ENCODE peak calls at places on chromosomes 5 and 9, in eight cellular contexts. E is astrocyte of the spinal cord, W is heart left ventricle, U is Peyer's patch, L is body of pancreas, J is neuronal stem cell, M is IMR-90, H is OCI-LY7. R is an unnamed sample.

GRCh38 chr5:95068952-95069351 is 215.9 kb downstream of the MCTP1 start:
- DNase-seq in E (no peak), W (no peak), U (no peak), L (no peak), J (no peak), M (no peak), H (no peak), R (no peak)

GRCh38 chr5:170813231-170813630 is 29.7 kb downstream of the GABRP start:
- DNase-seq in E (no peak), W (no peak), U (no peak), L (no peak), J (no peak), M (no peak), H (no peak), R (no peak)

GRCh38 chr5:77133061-77133758 is 46.1 kb upstream of the ZBED3 start:
- DNase-seq in E (peak; percentile 98), W (peak; percentile 27), U (peak; percentile 55), L (peak; percentile 24), J (no peak), M (peak; percentile 97), H (no peak), R (no peak)

GRCh38 chr5:136375920-136376319 is 10.6 kb upstream of the TRPC7 start:
- DNase-seq in E (no peak), W (no peak), U (no peak), L (no peak), J (no peak), M (no peak), H (no peak), R (no peak)

GRCh38 chr5:160508780-160509361 is 87.2 kb downstream of the PTTG1 start:
- DNase-seq in E (peak; percentile 83), W (peak; percentile 41), U (peak; percentile 82), L (peak; percentile 59), J (peak; percentile 78), M (peak; percentile 83), H (peak; percentile 80), R (peak; percentile 86)

GRCh38 chr5:137730331-137730730 is 5.6 kb downstream of the KLHL3 start:
- DNase-seq in E (peak; percentile 26), W (no peak), U (no peak), L (no peak), J (no peak), M (peak; percentile 78), H (no peak), R (no peak)

GRCh38 chr5:129971684-129972083 is 67.4 kb downstream of the CHSY3 start:
- DNase-seq in E (no peak), W (no peak), U (no peak), L (no peak), J (no peak), M (no peak), H (no peak), R (no peak)

GRCh38 chr5:128749584-128749983 is 211.5 kb upstream of the FBN2 start:
- DNase-seq in E (no peak), W (no peak), U (no peak), L (no peak), J (no peak), M (no peak), H (no peak), R (no peak)

GRCh38 chr5:172778223-172778814 is 7.3 kb upstream of the DUSP1 start:
- DNase-seq in E (peak; percentile 93), W (no peak), U (peak; percentile 88), L (peak; percentile 77), J (no peak), M (peak; percentile 89), H (no peak), R (no peak)

GRCh38 chr5:112647428-112647827 is 90.3 kb upstream of the APC start:
- DNase-seq in E (no peak), W (no peak), U (no peak), L (no peak), J (no peak), M (no peak), H (no peak), R (no peak)

GRCh38 chr9:86511614-86512360 is 157.6 kb upstream of the TUT7 start:
- DNase-seq in E (no peak), W (no peak), U (no peak), L (no peak), J (no peak), M (no peak), H (no peak), R (no peak)

GRCh38 chr5:149113669-149114068 is 27.6 kb upstream of the ABLIM3 start:
- DNase-seq in E (peak; percentile 46), W (no peak), U (no peak), L (no peak), J (no peak), M (peak; percentile 84), H (no peak), R (no peak)

GRCh38 chr5:138354926-138355378 is 2.5 kb downstream of the KDM3B start:
- DNase-seq in E (peak; percentile 77), W (peak; percentile 27), U (peak; percentile 63), L (no peak), J (peak; percentile 59), M (peak; percentile 77), H (peak; percentile 73), R (peak; percentile 57)

GRCh38 chr5:176362098-176362442 is 506 bp upstream of the KIAA1191 start:
- DNase-seq in E (no peak), W (no peak), U (no peak), L (no peak), J (no peak), M (no peak), H (peak; percentile 53), R (no peak)

GRCh38 chr9:133957328-133957727 is 34.8 kb downstream of the VAV2 start:
- DNase-seq in E (no peak), W (no peak), U (no peak), L (no peak), J (no peak), M (no peak), H (peak; percentile 16), R (no peak)

GRCh38 chr5:83527722-83528438 is 56.3 kb downstream of the VCAN start:
- DNase-seq in E (no peak), W (no peak), U (no peak), L (no peak), J (no peak), M (no peak), H (no peak), R (no peak)

GRCh38 chr9:89463986-89464901 is 33.7 kb downstream of the SEMA4D start:
- DNase-seq in E (no peak), W (no peak), U (peak; percentile 92), L (no peak), J (no peak), M (no peak), H (peak; percentile 34), R (peak; percentile 87)

GRCh38 chr9:6708732-6709131 is 49.0 kb upstream of the KDM4C start:
- DNase-seq in E (no peak), W (no peak), U (no peak), L (no peak), J (no peak), M (no peak), H (peak; percentile 46), R (no peak)

GRCh38 chr9:6703898-6704639 is 53.7 kb upstream of the KDM4C start:
- DNase-seq in E (peak; percentile 81), W (peak; percentile 85), U (peak; percentile 96), L (peak; percentile 86), J (peak; percentile 81), M (peak; percentile 12), H (peak; percentile 91), R (peak; percentile 80)
- H3K4me3 ChIP-seq in E (peak overlapping the region; percentile 59), W (peak overlapping the region; percentile 70), U (peak overlapping the region; percentile 60), L (peak overlapping the region; percentile 63), J (peak overlapping the region; percentile 88), M (peak overlapping the region; percentile 81), H (peak overlapping the region; percentile 83), R (peak overlapping the region; percentile 73)

DNA sequence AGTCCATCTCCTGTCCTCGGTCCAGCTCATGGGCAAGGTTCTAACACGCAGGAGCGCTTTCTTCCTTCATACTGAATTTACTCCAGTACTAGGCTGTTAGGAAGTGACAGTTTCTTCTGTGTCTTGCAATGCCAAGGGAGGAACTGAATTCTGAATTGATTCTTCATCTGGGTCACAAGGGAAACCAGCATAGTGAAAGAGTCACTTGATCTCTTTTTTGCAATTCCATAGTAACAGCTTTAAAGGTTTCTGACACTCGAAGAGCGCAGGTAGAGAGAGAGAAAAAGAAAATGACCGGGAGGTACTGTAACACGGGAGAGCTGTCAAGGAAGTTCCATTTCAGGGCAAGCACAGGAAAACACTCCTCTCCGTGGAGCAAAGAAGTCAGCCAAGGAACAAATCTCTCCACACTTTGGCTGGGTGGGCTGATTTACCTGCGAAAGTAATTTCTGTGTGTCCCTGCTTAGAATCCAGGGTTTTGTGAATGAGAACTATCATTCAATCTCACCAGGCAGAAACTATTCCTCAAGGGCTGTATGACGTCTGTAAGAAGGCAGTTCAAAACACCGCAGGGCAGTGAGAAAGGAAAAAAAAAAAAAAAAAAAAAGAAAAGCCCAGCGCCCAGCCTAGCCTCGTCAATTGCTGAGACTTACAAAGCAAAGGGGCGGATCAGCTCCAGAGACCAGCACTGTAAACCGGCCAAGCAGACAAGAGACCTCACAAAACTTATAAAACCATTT is 617.8 kb downstream of the PDE4D start:
- DNase-seq in E (peak; percentile 80), W (peak; percentile 51), U (peak; percentile 63), L (peak; percentile 27), J (peak; percentile 37), M (peak; percentile 6), H (no peak), R (no peak)
- H3K4me3 ChIP-seq in E (peak overlapping the region; percentile 44), W (peak overlapping the region; percentile 62), U (peak overlapping the region; percentile 31), L (no peak overlapping the region), J (peak overlapping the region; percentile 71), M (peak overlapping the region; percentile 32), H (no peak overlapping the region), R (no peak overlapping the region)

GRCh38 chr5:132747064-132747692 is at the start of gene CCNI2:
- DNase-seq in E (no peak), W (no peak), U (peak; percentile 84), L (peak; percentile 38), J (no peak), M (no peak), H (no peak), R (no peak)

GRCh38 chr5:132747693-132748440 is 641 bp downstream of the CCNI2 start:
- DNase-seq in E (no peak), W (no peak), U (peak; percentile 67), L (no peak), J (no peak), M (no peak), H (no peak), R (no peak)

GRCh38 chr5:132744659-132745058 is 2.6 kb upstream of the CCNI2 start:
- DNase-seq in E (no peak), W (no peak), U (no peak), L (no peak), J (no peak), M (no peak), H (no peak), R (no peak)

GRCh38 chr5:132748522-132749000 is 1.3 kb downstream of the CCNI2 start:
- DNase-seq in E (no peak), W (no peak), U (no peak), L (no peak), J (no peak), M (no peak), H (no peak), R (no peak)

GRCh38 chr5:132746592-132747063 is 598 bp upstream of the CCNI2 start:
- DNase-seq in E (no peak), W (no peak), U (peak; percentile 79), L (peak; percentile 53), J (no peak), M (no peak), H (peak; percentile 15), R (no peak)
- H3K4me3 ChIP-seq in E (peak overlapping the region; percentile 32), W (peak overlapping the region; percentile 53), U (peak overlapping the region; percentile 46), L (peak overlapping the region; percentile 80), J (peak overlapping the region; percentile 72), M (peak overlapping the region; percentile 34), H (peak overlapping the region; percentile 51), R (peak overlapping the region; percentile 59)

DNA sequence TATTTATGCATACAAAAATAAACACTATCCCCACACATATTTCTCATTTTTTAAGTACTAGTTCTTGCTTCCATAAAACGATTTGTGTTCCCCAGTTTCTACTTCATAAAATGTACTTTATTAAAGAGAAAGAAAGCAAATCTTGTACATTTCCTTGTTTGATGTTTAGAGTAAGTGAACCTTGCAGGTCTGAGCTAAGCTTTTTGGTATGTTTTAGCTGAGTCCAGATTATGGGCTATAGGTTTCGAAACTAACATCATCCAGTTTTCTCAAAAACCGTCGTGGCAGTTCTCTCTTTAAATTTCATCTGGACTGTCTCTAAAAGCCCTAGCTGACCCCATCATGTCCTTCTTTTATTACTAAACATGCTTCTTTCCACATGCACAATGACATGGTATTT is 165.2 kb upstream of the MPDZ start:
- DNase-seq in E (no peak), W (no peak), U (no peak), L (no peak), J (no peak), M (no peak), H (no peak), R (no peak)
- H3K4me3 ChIP-seq in E (no peak overlapping the region), W (no peak overlapping the region), U (no peak overlapping the region), L (no peak overlapping the region), J (no peak overlapping the region), M (no peak overlapping the region), H (no peak overlapping the region), R (no peak overlapping the region)